ENCODE peak calls at places on chromosomes 11 and 22, in eight cellular contexts. One of them, this sample, is unnamed.

GRCh38 chr11:116093481-116093880 is 589.3 kb upstream of the CADM1 start:
- DNase-seq in NCI-H524: no peak
- DNase-seq in gastrocnemius medialis: no peak
- DNase-seq in NCI-H748 treated with DMSO at 0.1 percent for 48 hours: no peak
- DNase-seq in activated naive CD4-positive, alpha-beta T cell treated with Interleukin-2 at 50 U/mL for 16 hours: no peak
- DNase-seq in HTR-8/SVneo: no peak
- DNase-seq in hippocampal formation: no peak
- DNase-seq in fibroblast of pulmonary artery: no peak
- DNase-seq in this sample: no peak

GRCh38 chr11:19770277-19770676 is 57.6 kb downstream of the NAV2 start:
- DNase-seq in fibroblast of pulmonary artery: no peak
- DNase-seq in NCI-H524: no peak
- DNase-seq in gastrocnemius medialis: no peak
- DNase-seq in activated naive CD4-positive, alpha-beta T cell treated with Interleukin-2 at 50 U/mL for 16 hours: no peak
- DNase-seq in NCI-H748 treated with DMSO at 0.1 percent for 48 hours: no peak
- DNase-seq in HTR-8/SVneo: no peak
- DNase-seq in hippocampal formation: no peak
- DNase-seq in this sample: no peak

GRCh38 chr11:21205205-21205604 is 535.8 kb downstream of the NELL1 start:
- DNase-seq in gastrocnemius medialis: no peak
- DNase-seq in NCI-H524: no peak
- DNase-seq in activated naive CD4-positive, alpha-beta T cell treated with Interleukin-2 at 50 U/mL for 16 hours: no peak
- DNase-seq in hippocampal formation: no peak
- DNase-seq in fibroblast of pulmonary artery: no peak
- DNase-seq in NCI-H748 treated with DMSO at 0.1 percent for 48 hours: no peak
- DNase-seq in HTR-8/SVneo: no peak
- DNase-seq in this sample: no peak

GRCh38 chr11:62061356-62062222 is 62.2 kb upstream of the INCENP start:
- DNase-seq in gastrocnemius medialis: no peak
- DNase-seq in fibroblast of pulmonary artery: peak
- DNase-seq in NCI-H524: no peak
- DNase-seq in HTR-8/SVneo: no peak
- DNase-seq in hippocampal formation: peak
- DNase-seq in activated naive CD4-positive, alpha-beta T cell treated with Interleukin-2 at 50 U/mL for 16 hours: no peak
- DNase-seq in NCI-H748 treated with DMSO at 0.1 percent for 48 hours: no peak
- DNase-seq in this sample: no peak

GRCh38 chr11:70510571-70510970 is 112.2 kb downstream of the CTTN start:
- DNase-seq in HTR-8/SVneo: no peak
- DNase-seq in activated naive CD4-positive, alpha-beta T cell treated with Interleukin-2 at 50 U/mL for 16 hours: no peak
- DNase-seq in NCI-H524: no peak
- DNase-seq in fibroblast of pulmonary artery: no peak
- DNase-seq in NCI-H748 treated with DMSO at 0.1 percent for 48 hours: no peak
- DNase-seq in gastrocnemius medialis: no peak
- DNase-seq in hippocampal formation: no peak
- DNase-seq in this sample: no peak

GRCh38 chr22:47328550-47329243 is 566.2 kb downstream of the TBC1D22A start:
- DNase-seq in fibroblast of pulmonary artery: peak
- DNase-seq in activated naive CD4-positive, alpha-beta T cell treated with Interleukin-2 at 50 U/mL for 16 hours: no peak
- DNase-seq in hippocampal formation: no peak
- DNase-seq in gastrocnemius medialis: no peak
- DNase-seq in HTR-8/SVneo: peak
- DNase-seq in NCI-H748 treated with DMSO at 0.1 percent for 48 hours: no peak
- DNase-seq in NCI-H524: no peak
- DNase-seq in this sample: no peak

GRCh38 chr11:132855516-132855915 is 676.8 kb downstream of the OPCML start:
- DNase-seq in NCI-H748 treated with DMSO at 0.1 percent for 48 hours: no peak
- DNase-seq in activated naive CD4-positive, alpha-beta T cell treated with Interleukin-2 at 50 U/mL for 16 hours: no peak
- DNase-seq in HTR-8/SVneo: no peak
- DNase-seq in fibroblast of pulmonary artery: no peak
- DNase-seq in NCI-H524: no peak
- DNase-seq in gastrocnemius medialis: no peak
- DNase-seq in hippocampal formation: no peak
- DNase-seq in this sample: no peak

GRCh38 chr11:77214557-77214956 is 86.5 kb downstream of the MYO7A start:
- DNase-seq in gastrocnemius medialis: no peak
- DNase-seq in fibroblast of pulmonary artery: no peak
- DNase-seq in activated naive CD4-positive, alpha-beta T cell treated with Interleukin-2 at 50 U/mL for 16 hours: no peak
- DNase-seq in hippocampal formation: no peak
- DNase-seq in NCI-H748 treated with DMSO at 0.1 percent for 48 hours: no peak
- DNase-seq in NCI-H524: no peak
- DNase-seq in HTR-8/SVneo: no peak
- DNase-seq in this sample: no peak

GRCh38 chr11:123478352-123478986 is 48.4 kb downstream of the GRAMD1B start:
- DNase-seq in HTR-8/SVneo: peak
- DNase-seq in activated naive CD4-positive, alpha-beta T cell treated with Interleukin-2 at 50 U/mL for 16 hours: peak
- DNase-seq in NCI-H748 treated with DMSO at 0.1 percent for 48 hours: peak
- DNase-seq in hippocampal formation: peak
- DNase-seq in fibroblast of pulmonary artery: peak
- DNase-seq in gastrocnemius medialis: peak
- DNase-seq in NCI-H524: peak
- DNase-seq in this sample: no peak

GRCh38 chr22:40410272-40410671 is 39.9 kb downstream of the SGSM3 start:
- DNase-seq in activated naive CD4-positive, alpha-beta T cell treated with Interleukin-2 at 50 U/mL for 16 hours: no peak
- DNase-seq in hippocampal formation: no peak
- DNase-seq in gastrocnemius medialis: no peak
- DNase-seq in HTR-8/SVneo: peak
- DNase-seq in NCI-H748 treated with DMSO at 0.1 percent for 48 hours: no peak
- DNase-seq in fibroblast of pulmonary artery: no peak
- DNase-seq in NCI-H524: no peak
- DNase-seq in this sample: peak